ENCODE peak calls at places on chromosomes 12 and 14, in nine cellular contexts. One of them, this sample, is unnamed.

GRCh38 chr14:24051789-24052655 is at the start of gene CARMIL3:
- DNase-seq in heart right ventricle: peak
- DNase-seq in upper lobe of right lung: peak
- DNase-seq in RWPE2: peak
- DNase-seq in thyroid gland: peak
- DNase-seq in progenitor cell of endocrine pancreas: peak
- DNase-seq in endothelial cell: peak
- DNase-seq in neural crest cell: peak
- DNase-seq in OCI-LY7: peak
- DNase-seq in this sample: peak

GRCh38 chr12:65209655-65210043 is 40.3 kb downstream of the LEMD3 start:
- DNase-seq in heart right ventricle: no peak
- DNase-seq in upper lobe of right lung: no peak
- DNase-seq in RWPE2: no peak
- DNase-seq in thyroid gland: no peak
- DNase-seq in progenitor cell of endocrine pancreas: no peak
- DNase-seq in endothelial cell: no peak
- DNase-seq in neural crest cell: no peak
- DNase-seq in OCI-LY7: peak
- DNase-seq in this sample: peak

GRCh38 chr14:88668448-88669116 is 105.7 kb downstream of the ZC3H14 start:
- DNase-seq in heart right ventricle: no peak
- DNase-seq in upper lobe of right lung: no peak
- DNase-seq in RWPE2: no peak
- DNase-seq in thyroid gland: no peak
- DNase-seq in progenitor cell of endocrine pancreas: no peak
- DNase-seq in endothelial cell: no peak
- DNase-seq in neural crest cell: no peak
- DNase-seq in OCI-LY7: peak
- DNase-seq in this sample: peak

GRCh38 chr14:106377432-106377831 is 851.0 kb downstream of the TMEM121 start:
- DNase-seq in heart right ventricle: no peak
- DNase-seq in upper lobe of right lung: no peak
- DNase-seq in RWPE2: no peak
- DNase-seq in thyroid gland: no peak
- DNase-seq in progenitor cell of endocrine pancreas: no peak
- DNase-seq in endothelial cell: no peak
- DNase-seq in neural crest cell: no peak
- DNase-seq in OCI-LY7: no peak
- DNase-seq in this sample: no peak

GRCh38 chr14:99971929-99972747 is 93.1 kb upstream of the EVL start:
- DNase-seq in heart right ventricle: peak
- DNase-seq in upper lobe of right lung: peak
- DNase-seq in RWPE2: no peak
- DNase-seq in thyroid gland: peak
- DNase-seq in progenitor cell of endocrine pancreas: peak
- DNase-seq in endothelial cell: peak
- DNase-seq in neural crest cell: peak
- DNase-seq in OCI-LY7: peak
- DNase-seq in this sample: no peak

GRCh38 chr12:46549527-46550265 is 177.1 kb upstream of the SLC38A2 start:
- DNase-seq in heart right ventricle: no peak
- DNase-seq in upper lobe of right lung: no peak
- DNase-seq in RWPE2: no peak
- DNase-seq in thyroid gland: no peak
- DNase-seq in progenitor cell of endocrine pancreas: no peak
- DNase-seq in endothelial cell: no peak
- DNase-seq in neural crest cell: no peak
- DNase-seq in OCI-LY7: no peak
- DNase-seq in this sample: no peak

GRCh38 chr14:103140316-103141109 is 17.3 kb downstream of the TNFAIP2 start:
- DNase-seq in heart right ventricle: no peak
- DNase-seq in upper lobe of right lung: no peak
- DNase-seq in RWPE2: no peak
- DNase-seq in thyroid gland: peak
- DNase-seq in progenitor cell of endocrine pancreas: no peak
- DNase-seq in endothelial cell: no peak
- DNase-seq in neural crest cell: no peak
- DNase-seq in OCI-LY7: peak
- DNase-seq in this sample: peak

GRCh38 chr12:104624529-104624928 is 167.8 kb downstream of the CHST11 start:
- DNase-seq in heart right ventricle: no peak
- DNase-seq in upper lobe of right lung: no peak
- DNase-seq in RWPE2: no peak
- DNase-seq in thyroid gland: no peak
- DNase-seq in progenitor cell of endocrine pancreas: no peak
- DNase-seq in endothelial cell: no peak
- DNase-seq in neural crest cell: no peak
- DNase-seq in OCI-LY7: no peak
- DNase-seq in this sample: no peak

GRCh38 chr14:61247935-61248334 is 33.2 kb downstream of the TMEM30B start:
- DNase-seq in heart right ventricle: no peak
- DNase-seq in upper lobe of right lung: no peak
- DNase-seq in RWPE2: no peak
- DNase-seq in thyroid gland: no peak
- DNase-seq in progenitor cell of endocrine pancreas: no peak
- DNase-seq in endothelial cell: no peak
- DNase-seq in neural crest cell: no peak
- DNase-seq in OCI-LY7: no peak
- DNase-seq in this sample: no peak

DNA sequence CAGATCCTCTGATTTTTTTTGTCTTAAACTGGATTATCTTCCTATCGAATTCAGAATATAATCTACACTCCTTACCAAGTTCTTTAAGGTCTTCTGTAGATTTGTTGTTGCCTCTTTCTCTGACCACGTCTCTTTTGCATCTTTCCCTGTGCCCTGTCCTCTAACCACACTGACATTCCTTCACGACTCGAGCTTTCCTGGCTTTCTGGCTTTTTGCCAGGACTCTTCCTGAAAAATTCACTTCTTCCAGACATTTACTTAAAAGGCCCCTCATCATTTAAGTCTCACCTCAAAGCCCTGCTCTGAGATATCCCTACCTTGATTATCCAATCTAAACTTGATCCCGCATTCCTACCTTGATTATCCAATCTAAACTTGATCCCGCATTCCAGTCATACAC is 422.3 kb upstream of the DCN start:
- DNase-seq in heart right ventricle: no peak
- DNase-seq in upper lobe of right lung: no peak
- DNase-seq in RWPE2: no peak
- DNase-seq in thyroid gland: no peak
- DNase-seq in progenitor cell of endocrine pancreas: no peak
- DNase-seq in endothelial cell: no peak
- DNase-seq in neural crest cell: no peak
- DNase-seq in OCI-LY7: no peak
- DNase-seq in this sample: no peak
- TF ChIP-seq CTCF in heart right ventricle: no peak
- TF ChIP-seq CTCF in upper lobe of right lung: no peak
- TF ChIP-seq CTCF in RWPE2: no peak
- TF ChIP-seq CTCF in thyroid gland: no peak
- TF ChIP-seq CTCF in progenitor cell of endocrine pancreas: no peak
- TF ChIP-seq CTCF in endothelial cell: no peak
- TF ChIP-seq CTCF in neural crest cell: no peak
- TF ChIP-seq CTCF in OCI-LY7: no peak
- TF ChIP-seq CTCF in this sample: no peak

DNA sequence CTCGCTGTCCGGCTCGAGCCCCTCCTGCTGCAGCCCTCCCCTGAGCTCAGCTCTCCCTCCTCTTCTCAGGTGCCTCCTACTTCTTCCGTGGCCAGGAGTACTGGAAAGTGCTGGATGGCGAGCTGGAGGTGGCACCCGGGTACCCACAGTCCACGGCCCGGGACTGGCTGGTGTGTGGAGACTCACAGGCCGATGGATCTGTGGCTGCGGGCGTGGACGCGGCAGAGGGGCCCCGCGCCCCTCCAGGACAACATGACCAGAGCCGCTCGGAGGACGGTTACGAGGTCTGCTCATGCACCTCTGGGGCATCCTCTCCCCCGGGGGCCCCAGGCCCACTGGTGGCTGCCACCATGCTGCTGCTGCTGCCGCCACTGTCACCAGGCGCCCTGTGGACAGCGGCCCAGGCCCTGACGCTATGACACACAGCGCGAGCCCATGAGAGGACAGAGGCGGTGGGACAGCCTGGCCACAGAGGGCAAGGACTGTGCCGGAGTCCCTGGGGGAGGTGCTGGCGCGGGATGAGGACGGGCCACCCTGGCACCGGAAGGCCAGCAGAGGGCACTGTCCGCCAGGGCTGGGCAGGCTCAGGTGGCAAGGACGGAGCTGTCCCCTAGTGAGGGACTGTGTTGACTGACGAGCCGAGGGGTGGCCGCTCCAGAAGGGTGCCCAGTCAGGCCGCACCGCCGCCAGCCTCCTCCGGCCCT is 22.8 kb downstream of the MMP17 start:
- DNase-seq in heart right ventricle: peak
- DNase-seq in upper lobe of right lung: no peak
- DNase-seq in RWPE2: no peak
- DNase-seq in thyroid gland: peak
- DNase-seq in progenitor cell of endocrine pancreas: no peak
- DNase-seq in endothelial cell: no peak
- DNase-seq in neural crest cell: no peak
- DNase-seq in OCI-LY7: peak
- DNase-seq in this sample: no peak
- TF ChIP-seq CTCF in heart right ventricle: peak
- TF ChIP-seq CTCF in upper lobe of right lung: no peak
- TF ChIP-seq CTCF in RWPE2: peak
- TF ChIP-seq CTCF in thyroid gland: no peak
- TF ChIP-seq CTCF in progenitor cell of endocrine pancreas: peak
- TF ChIP-seq CTCF in endothelial cell: no peak
- TF ChIP-seq CTCF in neural crest cell: peak
- TF ChIP-seq CTCF in OCI-LY7: peak
- TF ChIP-seq CTCF in this sample: no peak

GRCh38 chr14:95157195-95157986 is at the start of gene DICER1:
- DNase-seq in heart right ventricle: peak
- DNase-seq in upper lobe of right lung: peak
- DNase-seq in RWPE2: peak
- DNase-seq in thyroid gland: peak
- DNase-seq in progenitor cell of endocrine pancreas: peak
- DNase-seq in endothelial cell: peak
- DNase-seq in neural crest cell: peak
- DNase-seq in OCI-LY7: peak
- DNase-seq in this sample: peak
- TF ChIP-seq CTCF in heart right ventricle: no peak
- TF ChIP-seq CTCF in upper lobe of right lung: no peak
- TF ChIP-seq CTCF in RWPE2: no peak
- TF ChIP-seq CTCF in thyroid gland: no peak
- TF ChIP-seq CTCF in progenitor cell of endocrine pancreas: no peak
- TF ChIP-seq CTCF in endothelial cell: no peak
- TF ChIP-seq CTCF in neural crest cell: no peak
- TF ChIP-seq CTCF in OCI-LY7: no peak
- TF ChIP-seq CTCF in this sample: no peak

DNA sequence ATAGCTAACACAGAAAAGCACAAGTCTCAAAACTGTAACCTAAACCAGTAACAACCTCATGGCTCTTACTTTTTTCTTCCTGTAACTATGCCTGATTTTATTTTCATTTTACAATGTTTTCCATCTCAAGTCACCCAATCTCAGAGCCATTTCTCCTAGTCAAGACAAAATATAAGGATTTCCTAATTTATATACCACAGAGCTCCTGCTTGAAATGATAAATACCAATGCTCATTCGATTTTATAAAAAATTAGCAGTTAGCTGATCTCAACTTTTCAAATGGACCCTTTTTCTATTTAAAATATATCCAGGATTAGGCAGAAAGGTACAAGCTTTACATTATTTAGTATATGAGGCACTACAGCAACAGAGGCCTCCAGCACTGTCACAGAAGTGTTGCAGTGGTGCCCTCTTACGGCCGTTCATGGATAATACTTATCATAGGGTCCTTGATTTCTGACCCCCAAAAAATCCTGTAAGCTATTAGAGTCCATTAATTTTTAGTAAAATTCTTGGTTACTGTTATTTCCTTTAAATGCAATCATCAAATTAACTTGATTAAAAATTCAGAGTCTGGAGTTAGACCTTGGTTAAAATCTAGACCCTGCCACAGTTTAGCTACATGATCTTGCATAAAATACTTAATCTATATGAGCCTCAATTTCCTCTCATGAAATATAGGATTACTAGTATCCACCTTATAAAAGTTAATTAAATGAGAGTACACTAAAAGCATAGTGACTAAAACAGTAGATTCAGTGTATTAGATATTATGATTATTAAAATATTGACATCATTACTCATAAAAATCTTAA is 68.3 kb downstream of the SEC23A start:
- DNase-seq in heart right ventricle: no peak
- DNase-seq in upper lobe of right lung: no peak
- DNase-seq in RWPE2: no peak
- DNase-seq in thyroid gland: no peak
- DNase-seq in progenitor cell of endocrine pancreas: no peak
- DNase-seq in endothelial cell: peak
- DNase-seq in neural crest cell: no peak
- DNase-seq in OCI-LY7: no peak
- DNase-seq in this sample: no peak
- TF ChIP-seq CTCF in heart right ventricle: no peak
- TF ChIP-seq CTCF in upper lobe of right lung: peak
- TF ChIP-seq CTCF in RWPE2: no peak
- TF ChIP-seq CTCF in thyroid gland: no peak
- TF ChIP-seq CTCF in progenitor cell of endocrine pancreas: peak
- TF ChIP-seq CTCF in endothelial cell: peak
- TF ChIP-seq CTCF in neural crest cell: peak
- TF ChIP-seq CTCF in OCI-LY7: no peak
- TF ChIP-seq CTCF in this sample: no peak